ENCODE peak calls at places on chromosomes 7 and 10, in seven cellular contexts. P is astrocyte, S is PC-9, D is fibroblast of lung, Q is hepatocyte, Z is mesenchymal stem cell, R is HCT116. L is an unnamed sample.

GRCh38 chr10:127889605-127890195 is 3.0 kb downstream of the CLRN3 start:
- DNase-seq in S (no peak), Z (peak), Q (no peak), D (peak), P (peak), R (no peak), L (peak)

GRCh38 chr7:131897016-131897789 is 340.8 kb upstream of the PODXL start:
- DNase-seq in R (peak), D (peak), S (no peak), Z (peak), Q (no peak), P (peak), L (peak)

GRCh38 chr10:72164617-72165016 is 51.2 kb upstream of the ANAPC16 start:
- DNase-seq in Z (peak), R (no peak), Q (no peak), P (peak), D (peak), S (no peak), L (no peak)

GRCh38 chr7:136533732-136534131 is 334.7 kb upstream of the CHRM2 start:
- DNase-seq in D (no peak), P (no peak), Z (no peak), Q (no peak), S (no peak), R (no peak), L (no peak)

GRCh38 chr7:140393756-140394306 is 4.5 kb downstream of the SLC37A3 start:
- DNase-seq in S (no peak), Z (no peak), Q (no peak), P (no peak), R (no peak), D (no peak), L (no peak)

GRCh38 chr10:14360951-14361350 is 30.2 kb upstream of the FRMD4A start:
- DNase-seq in P (no peak), D (peak), Q (no peak), R (no peak), Z (no peak), S (no peak), L (no peak)

GRCh38 chr7:78127009-78127408 is 328.4 kb downstream of the PHTF2 start:
- DNase-seq in Z (no peak), Q (no peak), D (no peak), S (no peak), P (no peak), R (no peak), L (no peak)

GRCh38 chr7:105806592-105807266 is 69.7 kb downstream of the ATXN7L1 start:
- DNase-seq in P (peak), R (no peak), D (peak), Z (peak), S (peak), Q (peak), L (peak)

GRCh38 chr7:104943502-104944343 is 70.3 kb upstream of the KMT2E start:
- DNase-seq in D (peak), Q (peak), R (peak), Z (no peak), P (peak), S (peak), L (no peak)

GRCh38 chr7:149198161-149198816 is 2.9 kb downstream of the ZNF282 start:
- DNase-seq in S (no peak), R (no peak), D (no peak), P (no peak), Q (no peak), Z (no peak), L (no peak)

GRCh38 chr7:42972703-42973500 is 40.7 kb downstream of the MRPL32 start:
- DNase-seq in S (no peak), Q (peak), Z (peak), P (peak), R (no peak), D (peak), L (peak)

GRCh38 chr7:55439627-55440026 is 74.5 kb downstream of the LANCL2 start:
- DNase-seq in R (no peak), S (no peak), Z (no peak), D (peak), Q (no peak), P (peak), L (peak)

GRCh38 chr7:6705959-6706665 is 635 bp downstream of the ZNF12 start:
- DNase-seq in P (peak), Q (peak), S (peak), R (no peak), Z (peak), D (peak), L (no peak)

GRCh38 chr10:683448-684071 is 5.9 kb downstream of the DIP2C start:
- DNase-seq in P (peak), Z (peak), D (peak), R (peak), Q (peak), S (no peak), L (peak)

DNA sequence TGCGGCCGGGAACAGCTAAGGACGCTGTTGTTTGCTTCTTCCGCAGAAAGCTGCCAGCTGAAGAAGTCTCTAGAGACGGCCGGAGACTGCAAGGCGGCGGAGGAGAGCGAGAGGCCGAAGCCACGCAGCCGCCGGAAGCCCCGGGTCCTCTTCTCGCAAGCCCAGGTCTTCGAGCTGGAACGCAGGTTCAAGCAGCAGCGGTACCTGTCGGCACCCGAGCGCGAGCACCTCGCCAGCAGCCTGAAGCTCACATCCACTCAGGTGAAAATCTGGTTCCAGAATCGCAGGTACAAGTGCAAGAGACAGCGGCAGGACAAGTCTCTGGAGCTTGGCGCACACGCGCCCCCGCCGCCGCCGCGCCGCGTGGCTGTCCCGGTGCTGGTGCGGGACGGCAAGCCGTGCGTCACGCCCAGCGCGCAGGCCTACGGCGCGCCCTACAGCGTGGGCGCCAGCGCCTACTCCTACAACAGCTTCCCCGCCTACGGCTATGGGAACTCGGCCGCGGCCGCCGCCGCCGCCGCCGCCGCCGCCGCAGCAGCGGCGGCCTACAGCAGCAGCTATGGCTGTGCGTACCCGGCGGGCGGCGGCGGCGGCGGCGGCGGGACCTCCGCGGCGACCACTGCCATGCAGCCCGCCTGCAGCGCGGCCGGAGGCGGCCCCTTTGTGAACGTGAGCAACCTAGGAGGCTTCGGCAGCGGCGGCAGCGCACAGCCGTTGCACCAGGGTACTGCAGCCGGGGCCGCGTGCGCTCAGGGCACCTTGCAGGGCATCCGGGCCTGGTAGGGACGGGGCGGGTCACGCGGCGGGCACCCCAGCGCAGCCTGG is 2.4 kb downstream of the NKX2-3 start:
- DNase-seq in S (no peak), D (no peak), R (no peak), P (no peak), Q (peak), Z (peak), L (peak)
- H2AFZ ChIP-seq in S (no peak), D (no peak), R (no peak), P (no peak), Q (no peak), Z (no peak), L (peak)

GRCh38 chr7:88449410-88449809 is 142.7 kb upstream of the STEAP4 start:
- DNase-seq in D (no peak), P (no peak), S (no peak), R (no peak), Z (no peak), Q (no peak), L (no peak)

GRCh38 chr7:88450874-88451273 is 144.2 kb upstream of the STEAP4 start:
- DNase-seq in Z (no peak), P (no peak), Q (no peak), D (no peak), R (no peak), S (no peak), L (no peak)

GRCh38 chr7:88455696-88456095 is 149.0 kb upstream of the STEAP4 start:
- DNase-seq in S (peak), Z (no peak), P (no peak), R (no peak), D (peak), Q (no peak), L (peak)

GRCh38 chr7:88456490-88456889 is 149.8 kb upstream of the STEAP4 start:
- DNase-seq in P (no peak), Z (no peak), R (no peak), Q (no peak), S (no peak), D (no peak), L (no peak)

GRCh38 chr7:88452648-88453047 is 146.0 kb upstream of the STEAP4 start:
- DNase-seq in S (no peak), Z (no peak), P (no peak), D (no peak), Q (peak), R (no peak), L (no peak)
- H2AFZ ChIP-seq in S (no peak), Z (no peak), P (no peak), D (no peak), Q (no peak), R (no peak), L (no peak)

GRCh38 chr7:112938895-112939588 is 147.6 kb downstream of the GPR85 start:
- DNase-seq in D (peak), Z (peak), R (no peak), P (peak), Q (peak), S (no peak), L (no peak)
- H2AFZ ChIP-seq in D (peak), Z (peak), R (peak), P (peak), Q (peak), S (peak), L (peak)

GRCh38 chr10:110773693-110774068 is 98.0 kb upstream of the PDCD4 start:
- DNase-seq in Z (no peak), R (no peak), P (no peak), S (no peak), Q (no peak), D (no peak), L (no peak)
- H2AFZ ChIP-seq in Z (no peak), R (peak), P (no peak), S (no peak), Q (no peak), D (no peak), L (no peak)

DNA sequence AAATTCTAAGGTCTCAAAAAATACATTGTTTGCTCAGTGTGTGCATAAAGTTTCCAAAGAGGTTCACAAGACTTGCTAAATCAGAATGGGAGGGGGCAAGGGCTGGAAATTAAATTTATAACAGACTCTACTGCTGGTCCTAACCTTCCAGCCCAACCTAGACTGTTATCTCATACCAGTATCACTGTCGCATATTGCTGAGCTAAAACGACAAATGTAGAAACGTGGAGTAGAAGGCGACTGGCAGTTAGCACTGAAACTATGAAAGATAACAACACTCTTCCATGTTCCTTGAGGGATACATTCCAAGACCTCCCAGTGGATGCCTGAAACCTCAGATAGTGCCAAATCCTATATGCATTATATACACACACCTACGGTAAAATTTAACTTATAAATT is 514.3 kb downstream of the KCNMA1 start:
- DNase-seq in D (no peak), P (no peak), Z (no peak), Q (no peak), R (no peak), S (no peak), L (no peak)
- H2AFZ ChIP-seq in D (no peak), P (no peak), Z (no peak), Q (no peak), R (no peak), S (no peak), L (no peak)

DNA sequence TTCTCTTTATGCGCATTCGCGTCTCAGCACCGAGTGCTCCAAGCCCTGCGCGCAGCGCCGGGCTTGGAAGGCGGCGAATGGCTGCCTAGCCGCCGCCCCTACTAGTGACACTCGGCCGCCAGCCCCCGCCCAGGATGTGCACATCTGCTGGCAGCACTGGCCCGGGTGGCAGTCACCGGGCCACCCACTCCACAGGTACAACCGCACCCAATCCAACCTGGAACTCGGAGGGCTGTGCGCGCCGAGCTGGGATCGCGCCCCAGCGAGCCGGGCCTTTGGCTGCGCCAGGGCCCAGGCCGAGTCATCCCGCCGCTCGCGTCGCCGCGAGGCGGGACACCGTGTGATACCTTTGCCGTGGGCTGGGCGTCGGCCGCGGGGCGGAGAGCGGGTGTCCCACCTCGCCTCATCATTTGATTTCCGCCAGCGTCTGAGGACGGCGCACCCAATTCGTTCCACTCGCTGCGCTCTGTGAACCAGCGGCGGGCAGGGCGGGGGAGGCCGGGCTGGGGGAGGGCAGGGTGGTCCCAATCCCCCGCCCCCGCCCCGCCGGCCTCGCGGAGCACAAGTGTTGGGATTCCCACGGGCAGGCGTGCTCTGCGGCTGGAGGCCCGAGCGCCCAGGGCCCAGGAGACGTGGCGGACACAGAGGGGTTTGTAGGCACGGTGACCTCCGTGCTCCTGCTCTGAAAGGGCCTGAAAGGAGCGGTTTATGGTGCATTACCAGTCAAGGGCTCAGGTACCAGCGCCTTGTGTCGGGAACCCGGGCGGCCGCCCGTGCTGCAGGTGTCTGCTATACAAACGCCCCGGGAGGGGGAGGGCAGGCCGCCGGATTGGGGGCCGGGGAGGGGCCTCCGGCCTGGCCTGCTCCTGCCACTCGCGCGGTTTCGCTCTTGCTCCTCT is 17.8 kb upstream of the PTF1A start:
- DNase-seq in D (no peak), Q (no peak), S (no peak), Z (no peak), P (no peak), R (no peak), L (no peak)
- H2AFZ ChIP-seq in D (no peak), Q (no peak), S (no peak), Z (no peak), P (no peak), R (no peak), L (no peak)

GRCh38 chr7:18016547-18017444 is 10.8 kb downstream of the PRPS1L1 start:
- DNase-seq in D (peak), Q (no peak), R (no peak), Z (no peak), S (no peak), P (peak), L (no peak)

GRCh38 chr7:18018296-18019205 is 9.1 kb downstream of the PRPS1L1 start:
- DNase-seq in S (no peak), Z (peak), D (no peak), P (no peak), R (no peak), Q (no peak), L (no peak)

GRCh38 chr7:18019562-18019961 is 8.1 kb downstream of the PRPS1L1 start:
- DNase-seq in S (no peak), R (peak), Q (peak), P (peak), D (peak), Z (peak), L (peak)

DNA sequence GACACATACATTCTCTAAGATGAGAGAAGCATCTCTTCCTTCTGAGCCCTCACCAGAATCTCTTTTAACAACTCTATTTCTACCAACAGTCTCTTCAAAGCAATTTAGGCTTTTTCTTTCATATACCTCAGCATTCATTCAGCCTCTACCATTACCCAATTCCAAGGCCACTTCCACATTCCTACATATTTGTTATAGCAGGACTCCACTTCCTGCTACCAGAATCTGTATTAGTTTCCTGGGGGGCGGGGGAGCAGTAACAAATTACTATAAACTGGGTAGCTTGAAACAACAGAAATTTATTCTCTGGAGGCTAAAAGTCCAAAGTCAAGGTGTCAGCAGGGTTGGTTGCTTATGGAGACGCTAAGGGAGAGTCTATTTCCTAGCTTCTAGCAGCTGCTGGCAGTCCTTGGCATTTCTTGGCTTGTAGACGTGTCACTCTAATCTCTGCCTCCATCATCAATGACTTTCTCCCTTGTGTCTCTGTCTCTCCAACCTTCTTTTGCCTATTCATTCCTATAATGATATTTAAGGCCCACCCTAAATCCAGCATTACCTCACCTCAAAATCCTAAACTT is 7.4 kb downstream of the PRPS1L1 start:
- DNase-seq in Q (no peak), S (no peak), R (no peak), Z (no peak), P (no peak), D (peak), L (no peak)
- H2AFZ ChIP-seq in Q (no peak), S (no peak), R (peak), Z (no peak), P (peak), D (no peak), L (peak)

L was measured in PC-3.